ENCODE peak calls at places on chromosome 14, in five cellular contexts. Z, E, A, N and D are unnamed samples.

GRCh38 chr14:89575386-89576061 is 158.5 kb upstream of the FOXN3 start:
- DNase-seq in N (no peak), E (no peak), A (no peak), Z (no peak), D (no peak)

GRCh38 chr14:33186656-33187055 is 248.0 kb downstream of the NPAS3 start:
- DNase-seq in Z (no peak), E (no peak), A (no peak), N (no peak), D (no peak)

GRCh38 chr14:77014004-77014604 is 14.4 kb downstream of the IRF2BPL start:
- DNase-seq in E (no peak), Z (no peak), A (peak; percentile 68), N (peak; percentile 41), D (no peak)

GRCh38 chr14:103021817-103022668 is 35.3 kb downstream of the CDC42BPB start:
- DNase-seq in N (no peak), A (no peak), Z (no peak), E (no peak), D (no peak)

GRCh38 chr14:51002406-51002984 is 58.2 kb upstream of the PYGL start:
- DNase-seq in Z (no peak), A (no peak), E (no peak), N (no peak), D (no peak)

GRCh38 chr14:105857223-105857815 is 330.9 kb downstream of the TMEM121 start:
- DNase-seq in N (no peak), A (no peak), Z (no peak), E (peak; percentile 14), D (no peak)

GRCh38 chr14:73724696-73725095 is 10.5 kb upstream of the PNMA1 start:
- DNase-seq in Z (no peak), A (no peak), N (no peak), E (no peak), D (no peak)

GRCh38 chr14:105283899-105284298 is 16.9 kb downstream of the BRF1 start:
- DNase-seq in A (no peak), Z (no peak), E (no peak), N (no peak), D (no peak)

GRCh38 chr14:63852271-63852816 is 460 bp upstream of the SYNE2 start:
- DNase-seq in N (no peak), Z (no peak), A (no peak), E (no peak), D (peak; percentile 47)

GRCh38 chr14:93042968-93043940 is 72.5 kb downstream of the ITPK1 start:
- DNase-seq in Z (no peak), N (no peak), E (no peak), A (peak; percentile 90), D (peak; percentile 91)